ENCODE peak calls at places on chromosomes 16 and 17, in four cellular contexts. U is hepatic stellate cell, P is AML-193, T is T-helper 17 cell. Y is an unnamed sample.

GRCh38 chr17:75472119-75472518 is 15.7 kb downstream of the TMEM94 start:
- DNase-seq in U (no peak), P (no peak), T (no peak), Y (no peak)

GRCh38 chr16:14658063-14658462 is 25.3 kb downstream of the BFAR start:
- DNase-seq in U (no peak), P (no peak), T (no peak), Y (no peak)

GRCh38 chr17:9291912-9292562 is 270.7 kb downstream of the NTN1 start:
- DNase-seq in U (peak), P (no peak), T (no peak), Y (no peak)

GRCh38 chr16:14465799-14466198 is 164.3 kb downstream of the PARN start:
- DNase-seq in U (no peak), P (no peak), T (no peak), Y (no peak)

GRCh38 chr16:88374736-88375135 is 8.0 kb upstream of the ZNF469 start:
- DNase-seq in U (no peak), P (no peak), T (no peak), Y (no peak)

GRCh38 chr17:3534881-3535252 is 22.7 kb downstream of the TRPV3 start:
- DNase-seq in U (peak), P (no peak), T (no peak), Y (peak)

GRCh38 chr17:32813021-32813420 is 63.9 kb downstream of the MYO1D start:
- DNase-seq in U (no peak), P (no peak), T (no peak), Y (peak)

GRCh38 chr17:67461876-67462275 is 84.8 kb downstream of the PITPNC1 start:
- DNase-seq in U (no peak), P (no peak), T (no peak), Y (no peak)

GRCh38 chr17:77503916-77504651 is 363.3 kb downstream of the SEC14L1 start:
- DNase-seq in U (no peak), P (no peak), T (no peak), Y (no peak)

GRCh38 chr17:57481901-57482300 is 225.6 kb downstream of the MSI2 start:
- DNase-seq in U (peak), P (no peak), T (no peak), Y (peak)

GRCh38 chr17:37373530-37374159 is 2.1 kb upstream of the C17orf78 start:
- DNase-seq in U (peak), P (peak), T (peak), Y (peak)

GRCh38 chr17:19418312-19418992 is 7.4 kb downstream of the RNF112 start:
- DNase-seq in U (peak), P (peak), T (no peak), Y (no peak)

GRCh38 chr16:46721885-46722284 is 26.3 kb downstream of the MYLK3 start:
- DNase-seq in U (no peak), P (no peak), T (no peak), Y (no peak)

GRCh38 chr16:15976929-15977637 is 27.7 kb downstream of the ABCC1 start:
- DNase-seq in U (no peak), P (no peak), T (no peak), Y (no peak)

GRCh38 chr17:17186051-17186450 is 20.1 kb downstream of the PLD6 start:
- DNase-seq in U (no peak), P (no peak), T (no peak), Y (no peak)

Y was measured in foreskin melanocyte.